ENCODE peak calls at places on chromosomes 6 and 20, in eight cellular contexts. O is breast epithelium, B is transverse colon, S is stomach, E is HL-60, L is HCT116, D is HepG2, I is endothelial cell of umbilical vein. C is an unnamed sample.

GRCh38 chr6:30972816-30973215 is 10.7 kb upstream of the MUC21 start:
- DNase-seq in E (no peak), B (no peak), I (no peak), L (no peak), D (no peak), O (no peak), S (no peak), C (no peak)

GRCh38 chr20:33732166-33732970 is 572 bp downstream of the ZNF341 start:
- DNase-seq in I (peak), L (peak), O (peak), S (peak), B (peak), E (peak), D (peak), C (no peak)

GRCh38 chr6:163662604-163663225 is 248.2 kb downstream of the QKI start:
- DNase-seq in E (no peak), S (no peak), L (no peak), I (no peak), O (no peak), D (no peak), B (no peak), C (no peak)

GRCh38 chr6:156406099-156406498 is 371.1 kb upstream of the ARID1B start:
- DNase-seq in E (no peak), I (no peak), O (no peak), D (no peak), S (no peak), B (no peak), L (no peak), C (no peak)

GRCh38 chr20:2814587-2815051 is at the start of gene C20orf141:
- DNase-seq in O (peak), L (no peak), S (no peak), I (peak), B (peak), D (no peak), E (no peak), C (no peak)

GRCh38 chr20:14536738-14537137 is 199.3 kb upstream of the FLRT3 start:
- DNase-seq in B (no peak), E (no peak), O (no peak), D (no peak), I (no peak), L (no peak), S (no peak), C (no peak)

GRCh38 chr6:156994215-156995076 is 217.3 kb downstream of the ARID1B start:
- DNase-seq in D (no peak), I (peak), B (no peak), S (no peak), O (no peak), E (no peak), L (no peak), C (no peak)

GRCh38 chr20:44026932-44027685 is 112.5 kb downstream of the TOX2 start:
- DNase-seq in E (no peak), S (peak), L (no peak), O (no peak), I (no peak), D (no peak), B (no peak), C (peak)

GRCh38 chr6:110534731-110535164 is 58.3 kb upstream of the SLC22A16 start:
- DNase-seq in I (no peak), L (no peak), E (no peak), S (no peak), D (no peak), B (no peak), O (peak), C (no peak)

GRCh38 chr20:5402903-5403531 is 86.3 kb upstream of the PROKR2 start:
- DNase-seq in B (peak), S (no peak), E (peak), L (no peak), I (peak), O (no peak), D (peak), C (no peak)

GRCh38 chr20:25083141-25083772 is 1.3 kb upstream of the VSX1 start:
- DNase-seq in I (no peak), E (no peak), D (no peak), S (no peak), B (no peak), O (no peak), L (no peak), C (no peak)

GRCh38 chr6:132669690-132670291 is 10.8 kb upstream of the TAAR1 start:
- DNase-seq in D (peak), E (no peak), L (peak), I (peak), B (no peak), O (no peak), S (no peak), C (no peak)

GRCh38 chr6:40293824-40294188 is 293.4 kb downstream of the LRFN2 start:
- DNase-seq in O (no peak), D (no peak), E (no peak), S (no peak), L (no peak), I (no peak), B (no peak), C (no peak)

GRCh38 chr20:258963-259362 is 1.4 kb downstream of the DEFB132 start:
- DNase-seq in O (no peak), S (no peak), E (peak), D (peak), L (peak), B (no peak), I (peak), C (no peak)

GRCh38 chr6:52157301-52157930 is 28.8 kb upstream of the IL17A start:
- DNase-seq in S (no peak), B (no peak), I (peak), D (no peak), L (no peak), E (no peak), O (no peak), C (no peak)

GRCh38 chr6:3534599-3534998 is 77.7 kb upstream of the SLC22A23 start:
- DNase-seq in O (no peak), S (no peak), I (no peak), E (no peak), B (no peak), L (no peak), D (peak), C (no peak)

GRCh38 chr6:2209226-2209809 is 36.1 kb downstream of the GMDS start:
- DNase-seq in L (peak), E (peak), O (peak), I (peak), S (peak), B (peak), D (peak), C (no peak)

GRCh38 chr20:57717797-57718196 is 8.0 kb upstream of the PMEPA1 start:
- DNase-seq in I (no peak), B (no peak), O (no peak), D (no peak), L (no peak), S (no peak), E (no peak), C (no peak)

GRCh38 chr6:143396497-143397228 is 53.8 kb downstream of the ADAT2 start:
- DNase-seq in I (no peak), D (peak), B (no peak), L (no peak), S (no peak), E (no peak), O (no peak), C (no peak)
- H3K27ac ChIP-seq in I (no peak), D (peak), B (no peak), L (no peak), S (peak), E (no peak), O (peak), C (no peak)

GRCh38 chr6:28866342-28867077 is 57.3 kb downstream of the TRIM27 start:
- DNase-seq in S (peak), B (peak), E (peak), D (peak), O (peak), I (peak), L (no peak), C (no peak)
- TF ChIP-seq POLR2AphosphoS5 in S (no peak), B (peak), E (peak), D (no peak), O (no peak), I (peak), L (no peak), C (peak)

GRCh38 chr20:41339957-41340326 is 679 bp upstream of the LPIN3 start:
- DNase-seq in L (peak), D (peak), S (peak), I (peak), O (peak), B (peak), E (peak), C (no peak)
- H3K4me3 ChIP-seq in L (peak), D (peak), S (peak), I (peak), O (peak), B (peak), E (no peak), C (peak)

GRCh38 chr6:169853196-169854082 is 102.0 kb downstream of the ERMARD start:
- DNase-seq in I (no peak), B (no peak), S (peak), O (peak), E (no peak), D (no peak), L (no peak), C (no peak)
- H3K27ac ChIP-seq in I (no peak), B (no peak), S (no peak), O (no peak), E (no peak), D (no peak), L (no peak), C (no peak)

GRCh38 chr6:154343473-154344308 is 12.9 kb downstream of the IPCEF1 start:
- DNase-seq in E (no peak), B (peak), O (peak), I (peak), S (peak), L (peak), D (no peak), C (peak)
- TF ChIP-seq POLR2AphosphoS5 in E (no peak), B (peak), O (no peak), I (no peak), S (no peak), L (no peak), D (no peak), C (no peak)

DNA sequence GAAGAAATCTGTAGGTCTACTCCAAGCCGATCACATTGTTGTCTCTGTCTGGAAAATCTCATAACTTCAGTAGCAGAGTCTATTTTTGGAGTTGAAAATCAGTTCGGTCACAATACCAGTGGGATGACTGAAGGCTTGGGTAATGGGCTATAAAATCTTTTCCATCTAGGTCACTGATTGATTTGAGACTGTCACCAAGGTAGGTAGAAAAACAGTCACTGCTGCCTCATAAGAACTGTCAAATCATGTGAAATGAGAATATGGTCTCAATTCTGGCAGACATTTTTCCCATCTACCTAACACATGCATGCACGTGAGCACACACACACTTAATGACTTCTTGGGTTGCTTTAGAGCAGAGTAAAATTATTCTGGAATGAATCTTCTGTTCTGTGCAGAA is 1162.8 kb upstream of the CITED2 start:
- DNase-seq in E (no peak), D (no peak), I (no peak), O (no peak), L (no peak), S (no peak), B (no peak), C (no peak)
- H3K4me3 ChIP-seq in E (no peak), D (no peak), I (no peak), O (no peak), L (no peak), S (no peak), B (no peak), C (peak)

GRCh38 chr20:47309806-47310426 is 46.6 kb downstream of the ZMYND8 start:
- DNase-seq in O (peak), D (no peak), S (peak), I (no peak), E (no peak), L (no peak), B (no peak), C (no peak)

GRCh38 chr20:47306095-47306494 is 50.4 kb downstream of the ZMYND8 start:
- DNase-seq in O (no peak), L (no peak), E (no peak), B (no peak), I (no peak), D (no peak), S (no peak), C (no peak)

GRCh38 chr20:47304287-47304686 is 52.2 kb downstream of the ZMYND8 start:
- DNase-seq in D (no peak), S (peak), I (peak), L (no peak), O (no peak), B (peak), E (no peak), C (no peak)

GRCh38 chr20:47305667-47306066 is 50.8 kb downstream of the ZMYND8 start:
- DNase-seq in D (no peak), B (no peak), S (no peak), I (no peak), L (no peak), E (no peak), O (no peak), C (no peak)

GRCh38 chr20:47306755-47307370 is 49.6 kb downstream of the ZMYND8 start:
- DNase-seq in D (no peak), I (no peak), E (no peak), S (no peak), O (no peak), B (no peak), L (no peak), C (no peak)
- H3K27ac ChIP-seq in D (no peak), I (no peak), E (no peak), S (no peak), O (no peak), B (no peak), L (no peak), C (no peak)